ENCODE peak calls at places on chromosomes 7 and 10, in eight cellular contexts. One of them, this sample, is unnamed.

GRCh38 chr7:7438851-7439250 is 96.8 kb downstream of the COL28A1 start:
- DNase-seq in HCEC 1CT: peak
- DNase-seq in GM23338: no peak
- DNase-seq in activated naive CD8-positive, alpha-beta T cell treated with anti-CD3 and anti-CD28 coated beads for 36 hours: no peak
- DNase-seq in central memory CD4-positive, alpha-beta T cell: no peak
- DNase-seq in endothelial cell: no peak
- DNase-seq in adrenal gland: no peak
- DNase-seq in T-helper 1 cell: no peak
- DNase-seq in this sample: no peak

GRCh38 chr7:45033931-45034290 is 33.9 kb downstream of the CCM2 start:
- DNase-seq in HCEC 1CT: no peak
- DNase-seq in GM23338: no peak
- DNase-seq in activated naive CD8-positive, alpha-beta T cell treated with anti-CD3 and anti-CD28 coated beads for 36 hours: no peak
- DNase-seq in central memory CD4-positive, alpha-beta T cell: no peak
- DNase-seq in endothelial cell: no peak
- DNase-seq in adrenal gland: peak
- DNase-seq in T-helper 1 cell: no peak
- DNase-seq in this sample: peak

GRCh38 chr7:88218836-88219605 is 817 bp downstream of the SRI start:
- DNase-seq in HCEC 1CT: peak
- DNase-seq in GM23338: peak
- DNase-seq in activated naive CD8-positive, alpha-beta T cell treated with anti-CD3 and anti-CD28 coated beads for 36 hours: peak
- DNase-seq in central memory CD4-positive, alpha-beta T cell: peak
- DNase-seq in endothelial cell: peak
- DNase-seq in adrenal gland: peak
- DNase-seq in T-helper 1 cell: peak
- DNase-seq in this sample: no peak

GRCh38 chr10:113403900-113404299 is 149.0 kb upstream of the HABP2 start:
- DNase-seq in HCEC 1CT: no peak
- DNase-seq in GM23338: no peak
- DNase-seq in activated naive CD8-positive, alpha-beta T cell treated with anti-CD3 and anti-CD28 coated beads for 36 hours: no peak
- DNase-seq in central memory CD4-positive, alpha-beta T cell: no peak
- DNase-seq in endothelial cell: no peak
- DNase-seq in adrenal gland: no peak
- DNase-seq in T-helper 1 cell: no peak
- DNase-seq in this sample: no peak

GRCh38 chr7:77464589-77464988 is 48.4 kb upstream of the GSAP start:
- DNase-seq in HCEC 1CT: no peak
- DNase-seq in GM23338: no peak
- DNase-seq in activated naive CD8-positive, alpha-beta T cell treated with anti-CD3 and anti-CD28 coated beads for 36 hours: no peak
- DNase-seq in central memory CD4-positive, alpha-beta T cell: no peak
- DNase-seq in endothelial cell: no peak
- DNase-seq in adrenal gland: no peak
- DNase-seq in T-helper 1 cell: no peak
- DNase-seq in this sample: no peak

GRCh38 chr10:33215635-33216034 is 118.8 kb downstream of the NRP1 start:
- DNase-seq in HCEC 1CT: no peak
- DNase-seq in GM23338: no peak
- DNase-seq in activated naive CD8-positive, alpha-beta T cell treated with anti-CD3 and anti-CD28 coated beads for 36 hours: no peak
- DNase-seq in central memory CD4-positive, alpha-beta T cell: no peak
- DNase-seq in endothelial cell: no peak
- DNase-seq in adrenal gland: no peak
- DNase-seq in T-helper 1 cell: no peak
- DNase-seq in this sample: no peak

GRCh38 chr7:98483964-98484545 is 83.2 kb upstream of the BAIAP2L1 start:
- DNase-seq in HCEC 1CT: no peak
- DNase-seq in GM23338: no peak
- DNase-seq in activated naive CD8-positive, alpha-beta T cell treated with anti-CD3 and anti-CD28 coated beads for 36 hours: no peak
- DNase-seq in central memory CD4-positive, alpha-beta T cell: no peak
- DNase-seq in endothelial cell: no peak
- DNase-seq in adrenal gland: no peak
- DNase-seq in T-helper 1 cell: no peak
- DNase-seq in this sample: no peak

GRCh38 chr10:61779950-61780659 is 117.4 kb downstream of the CABCOCO1 start:
- DNase-seq in HCEC 1CT: peak
- DNase-seq in GM23338: no peak
- DNase-seq in activated naive CD8-positive, alpha-beta T cell treated with anti-CD3 and anti-CD28 coated beads for 36 hours: peak
- DNase-seq in central memory CD4-positive, alpha-beta T cell: no peak
- DNase-seq in endothelial cell: no peak
- DNase-seq in adrenal gland: no peak
- DNase-seq in T-helper 1 cell: peak
- DNase-seq in this sample: no peak

GRCh38 chr10:13559124-13559700 is 27.6 kb upstream of the PRPF18 start:
- DNase-seq in HCEC 1CT: no peak
- DNase-seq in GM23338: no peak
- DNase-seq in activated naive CD8-positive, alpha-beta T cell treated with anti-CD3 and anti-CD28 coated beads for 36 hours: no peak
- DNase-seq in central memory CD4-positive, alpha-beta T cell: no peak
- DNase-seq in endothelial cell: no peak
- DNase-seq in adrenal gland: no peak
- DNase-seq in T-helper 1 cell: no peak
- DNase-seq in this sample: no peak

GRCh38 chr10:102769375-102770107 is 25.8 kb downstream of the WBP1L start:
- DNase-seq in HCEC 1CT: no peak
- DNase-seq in GM23338: no peak
- DNase-seq in activated naive CD8-positive, alpha-beta T cell treated with anti-CD3 and anti-CD28 coated beads for 36 hours: no peak
- DNase-seq in central memory CD4-positive, alpha-beta T cell: no peak
- DNase-seq in endothelial cell: no peak
- DNase-seq in adrenal gland: no peak
- DNase-seq in T-helper 1 cell: no peak
- DNase-seq in this sample: no peak

GRCh38 chr7:132232394-132232793 is 343.9 kb downstream of the PLXNA4 start:
- DNase-seq in HCEC 1CT: no peak
- DNase-seq in GM23338: no peak
- DNase-seq in activated naive CD8-positive, alpha-beta T cell treated with anti-CD3 and anti-CD28 coated beads for 36 hours: no peak
- DNase-seq in central memory CD4-positive, alpha-beta T cell: no peak
- DNase-seq in endothelial cell: no peak
- DNase-seq in adrenal gland: no peak
- DNase-seq in T-helper 1 cell: no peak
- DNase-seq in this sample: no peak

GRCh38 chr10:122515588-122516231 is 44.8 kb upstream of the DMBT1 start:
- DNase-seq in HCEC 1CT: no peak
- DNase-seq in GM23338: no peak
- DNase-seq in activated naive CD8-positive, alpha-beta T cell treated with anti-CD3 and anti-CD28 coated beads for 36 hours: peak
- DNase-seq in central memory CD4-positive, alpha-beta T cell: peak
- DNase-seq in endothelial cell: no peak
- DNase-seq in adrenal gland: no peak
- DNase-seq in T-helper 1 cell: peak
- DNase-seq in this sample: no peak

GRCh38 chr10:109743141-109744120 is 179.9 kb downstream of the XPNPEP1 start:
- DNase-seq in HCEC 1CT: peak
- DNase-seq in GM23338: no peak
- DNase-seq in activated naive CD8-positive, alpha-beta T cell treated with anti-CD3 and anti-CD28 coated beads for 36 hours: no peak
- DNase-seq in central memory CD4-positive, alpha-beta T cell: no peak
- DNase-seq in endothelial cell: no peak
- DNase-seq in adrenal gland: no peak
- DNase-seq in T-helper 1 cell: no peak
- DNase-seq in this sample: no peak

GRCh38 chr7:125927556-125927955 is 997.9 kb upstream of the POT1 start:
- DNase-seq in HCEC 1CT: no peak
- DNase-seq in GM23338: no peak
- DNase-seq in activated naive CD8-positive, alpha-beta T cell treated with anti-CD3 and anti-CD28 coated beads for 36 hours: no peak
- DNase-seq in central memory CD4-positive, alpha-beta T cell: no peak
- DNase-seq in endothelial cell: no peak
- DNase-seq in adrenal gland: no peak
- DNase-seq in T-helper 1 cell: no peak
- DNase-seq in this sample: no peak

GRCh38 chr10:57145548-57145947 is 784.5 kb upstream of the ZWINT start:
- DNase-seq in HCEC 1CT: no peak
- DNase-seq in GM23338: no peak
- DNase-seq in activated naive CD8-positive, alpha-beta T cell treated with anti-CD3 and anti-CD28 coated beads for 36 hours: no peak
- DNase-seq in central memory CD4-positive, alpha-beta T cell: no peak
- DNase-seq in endothelial cell: no peak
- DNase-seq in adrenal gland: no peak
- DNase-seq in T-helper 1 cell: no peak
- DNase-seq in this sample: no peak

GRCh38 chr7:116367171-116367813 is 132.2 kb upstream of the CAV2 start:
- DNase-seq in HCEC 1CT: no peak
- DNase-seq in GM23338: peak
- DNase-seq in activated naive CD8-positive, alpha-beta T cell treated with anti-CD3 and anti-CD28 coated beads for 36 hours: no peak
- DNase-seq in central memory CD4-positive, alpha-beta T cell: no peak
- DNase-seq in endothelial cell: no peak
- DNase-seq in adrenal gland: no peak
- DNase-seq in T-helper 1 cell: no peak
- DNase-seq in this sample: no peak

GRCh38 chr7:86708334-86708733 is 64.6 kb downstream of the GRM3 start:
- DNase-seq in HCEC 1CT: no peak
- DNase-seq in GM23338: peak
- DNase-seq in activated naive CD8-positive, alpha-beta T cell treated with anti-CD3 and anti-CD28 coated beads for 36 hours: no peak
- DNase-seq in central memory CD4-positive, alpha-beta T cell: no peak
- DNase-seq in endothelial cell: no peak
- DNase-seq in adrenal gland: no peak
- DNase-seq in T-helper 1 cell: no peak
- DNase-seq in this sample: no peak

GRCh38 chr10:124214610-124215009 is 121.2 kb upstream of the CHST15 start:
- DNase-seq in HCEC 1CT: no peak
- DNase-seq in GM23338: no peak
- DNase-seq in activated naive CD8-positive, alpha-beta T cell treated with anti-CD3 and anti-CD28 coated beads for 36 hours: no peak
- DNase-seq in central memory CD4-positive, alpha-beta T cell: no peak
- DNase-seq in endothelial cell: no peak
- DNase-seq in adrenal gland: no peak
- DNase-seq in T-helper 1 cell: no peak
- DNase-seq in this sample: no peak

GRCh38 chr7:122965306-122965705 is 30.2 kb downstream of the TAS2R16 start:
- DNase-seq in HCEC 1CT: no peak
- DNase-seq in GM23338: no peak
- DNase-seq in activated naive CD8-positive, alpha-beta T cell treated with anti-CD3 and anti-CD28 coated beads for 36 hours: no peak
- DNase-seq in central memory CD4-positive, alpha-beta T cell: no peak
- DNase-seq in endothelial cell: no peak
- DNase-seq in adrenal gland: no peak
- DNase-seq in T-helper 1 cell: no peak
- DNase-seq in this sample: no peak

GRCh38 chr10:47370878-47371277 is 13.2 kb downstream of the ZNF488 start:
- DNase-seq in HCEC 1CT: no peak
- DNase-seq in GM23338: no peak
- DNase-seq in activated naive CD8-positive, alpha-beta T cell treated with anti-CD3 and anti-CD28 coated beads for 36 hours: no peak
- DNase-seq in central memory CD4-positive, alpha-beta T cell: no peak
- DNase-seq in endothelial cell: peak
- DNase-seq in adrenal gland: no peak
- DNase-seq in T-helper 1 cell: no peak
- DNase-seq in this sample: no peak